ENCODE peak calls at places on chromosomes 4 and X, in nine cellular contexts. L, U, B, M, P, W, J, V and K are unnamed samples.

GRCh38 chr4:133095591-133095990 is 53.5 kb upstream of the PCDH10 start:
- DNase-seq in W (no peak), U (no peak), V (no peak), L (no peak), J (no peak), B (no peak), P (no peak), M (no peak), K (no peak)

GRCh38 chr4:71230258-71230594 is 108.6 kb upstream of the SLC4A4 start:
- DNase-seq in L (no peak), W (no peak), J (no peak), P (peak; percentile 38), M (no peak), U (no peak), V (no peak), B (no peak), K (peak; percentile 38)

GRCh38 chr4:86035688-86036087 is 324.2 kb downstream of the MAPK10 start:
- DNase-seq in J (no peak), B (no peak), V (no peak), U (no peak), M (no peak), L (no peak), W (no peak), P (no peak), K (no peak)

GRCh38 chr4:123616970-123617392 is 220.4 kb downstream of the SPRY1 start:
- DNase-seq in J (peak; percentile 30), U (peak; percentile 34), M (no peak), V (no peak), W (no peak), L (no peak), P (peak; percentile 29), B (no peak), K (peak; percentile 46)

GRCh38 chr4:123606946-123607542 is 210.4 kb downstream of the SPRY1 start:
- DNase-seq in J (no peak), W (no peak), M (no peak), L (no peak), B (no peak), V (no peak), P (no peak), U (no peak), K (no peak)

GRCh38 chrX:112630187-112630586 is 49.6 kb downstream of the LHFPL1 start:
- DNase-seq in U (no peak), V (no peak), P (no peak), W (no peak), J (no peak), M (no peak), B (no peak), L (no peak), K (no peak)

GRCh38 chrX:45668686-45669443 is 468.2 kb upstream of the DIPK2B start:
- DNase-seq in M (no peak), B (no peak), W (no peak), U (no peak), V (no peak), P (no peak), J (no peak), L (no peak), K (no peak)

GRCh38 chr4:142549726-142550463 is 296.2 kb downstream of the INPP4B start:
- DNase-seq in U (no peak), L (no peak), P (no peak), V (no peak), B (no peak), M (peak; percentile 85), W (no peak), J (no peak), K (no peak)

GRCh38 chr4:180635276-180635675 is 1607.9 kb upstream of the TENM3 start:
- DNase-seq in M (no peak), V (no peak), J (no peak), L (no peak), U (no peak), W (no peak), B (no peak), P (no peak), K (no peak)

GRCh38 chr4:7962609-7963508 is 23.2 kb upstream of the AFAP1 start:
- DNase-seq in L (no peak), U (no peak), B (no peak), V (no peak), W (no peak), J (no peak), P (no peak), M (no peak), K (no peak)

GRCh38 chr4:65645185-65645584 is 25.1 kb downstream of the EPHA5 start:
- DNase-seq in V (no peak), W (no peak), P (no peak), M (peak; percentile 10), L (no peak), J (no peak), U (no peak), B (no peak), K (no peak)

GRCh38 chr4:175536852-175537453 is 275.1 kb downstream of the GPM6A start:
- DNase-seq in M (peak; percentile 74), U (peak; percentile 25), V (no peak), J (no peak), B (no peak), L (no peak), P (no peak), W (no peak), K (no peak)

GRCh38 chr4:111066001-111066400 is 443.1 kb upstream of the PITX2 start:
- DNase-seq in V (no peak), U (no peak), P (no peak), L (no peak), M (no peak), J (no peak), B (no peak), W (no peak), K (no peak)

DNA sequence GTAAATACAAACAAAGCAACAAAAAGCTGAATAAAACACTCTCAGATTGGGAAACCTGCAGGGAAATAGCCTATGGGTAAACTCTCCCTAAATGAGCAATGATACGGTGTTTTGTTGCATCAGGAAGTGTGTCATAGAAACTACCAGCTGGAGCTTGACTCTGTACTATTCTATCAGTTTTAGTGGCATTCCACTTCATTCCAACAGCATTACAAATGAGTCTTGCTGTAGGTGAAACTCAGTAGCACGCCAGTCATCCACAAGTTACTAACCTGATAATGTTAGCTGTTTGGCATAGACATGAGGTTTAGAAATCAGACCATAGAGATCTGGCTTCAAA is 24.9 kb downstream of the FGFBP1 start:
- DNase-seq in U (no peak), L (no peak), J (no peak), B (no peak), M (peak; percentile 72), P (no peak), V (no peak), W (no peak), K (no peak)
- TF ChIP-seq EP300 in U (peak; percentile 73), L (no peak), J (no peak), B (no peak), M (no peak), P (no peak), V (no peak), W (no peak), K (no peak)

GRCh38 chr4:56680266-56680665 is 830 bp downstream of the HOPX start:
- DNase-seq in V (no peak), J (no peak), P (peak; percentile 47), W (no peak), L (no peak), M (no peak), B (no peak), U (no peak), K (no peak)

GRCh38 chr4:56684320-56684719 is 3.2 kb upstream of the HOPX start:
- DNase-seq in L (no peak), P (no peak), M (no peak), V (no peak), U (no peak), B (no peak), W (no peak), J (no peak), K (no peak)

GRCh38 chr4:56681158-56681848 is at the start of gene HOPX:
- DNase-seq in J (no peak), B (no peak), V (no peak), W (peak; percentile 39), P (peak; percentile 90), L (no peak), U (no peak), M (no peak), K (peak; percentile 21)

GRCh38 chr4:56683455-56683854 is 2.4 kb upstream of the HOPX start:
- DNase-seq in J (no peak), W (no peak), U (no peak), V (no peak), L (no peak), P (no peak), B (no peak), M (no peak), K (no peak)

DNA sequence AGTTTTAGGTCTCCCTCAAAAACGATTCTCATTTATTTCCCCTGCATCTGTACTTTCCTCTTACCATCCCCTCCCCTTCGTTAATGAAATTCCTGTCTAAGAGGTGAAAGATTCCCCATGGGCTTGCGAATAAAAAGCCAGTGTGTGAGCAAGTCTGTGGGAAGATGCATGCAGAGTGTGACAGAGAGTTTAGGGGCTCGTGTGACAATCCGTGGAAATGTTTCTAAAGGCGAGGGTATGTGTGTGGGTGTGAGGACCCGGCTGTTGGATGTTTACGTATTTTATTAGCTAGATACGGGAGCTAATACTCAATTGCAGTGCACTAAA is 716 bp upstream of the HOPX start:
- DNase-seq in M (no peak), V (no peak), P (no peak), B (no peak), L (no peak), U (no peak), W (no peak), J (no peak), K (no peak)
- H3K4me3 ChIP-seq in M (no peak overlapping the region), V (no peak overlapping the region), P (peak overlapping the region; percentile 20), B (no peak overlapping the region), L (peak overlapping the region; percentile 38), U (no peak overlapping the region), W (no peak overlapping the region), J (no peak overlapping the region), K (no peak overlapping the region)

DNA sequence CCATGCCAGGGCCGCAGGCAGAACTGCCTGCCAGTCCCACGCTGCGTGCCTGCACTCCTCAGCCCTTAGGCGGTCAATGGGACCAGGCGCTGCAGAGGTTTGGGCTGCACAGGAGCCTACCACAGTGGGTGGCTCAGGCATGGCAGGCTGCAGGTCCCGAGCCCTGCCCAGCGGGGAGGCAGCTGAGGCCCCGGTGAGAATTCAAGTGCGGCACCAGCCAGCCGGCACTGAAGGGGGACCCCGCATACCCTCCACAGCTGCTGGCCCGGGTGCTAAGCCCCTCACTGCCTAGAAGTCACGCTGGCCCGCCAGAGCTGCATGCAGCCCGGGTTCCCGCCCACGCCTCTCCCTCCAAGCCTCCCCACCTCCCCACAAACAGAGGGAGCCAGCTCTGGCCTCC is 302.5 kb upstream of the UGT8 start:
- DNase-seq in W (no peak), U (no peak), M (no peak), B (no peak), L (no peak), V (no peak), P (no peak), J (no peak), K (no peak)
- TF ChIP-seq EP300 in W (no peak), U (no peak), M (no peak), B (no peak), L (no peak), V (no peak), P (no peak), J (no peak), K (no peak)

DNA sequence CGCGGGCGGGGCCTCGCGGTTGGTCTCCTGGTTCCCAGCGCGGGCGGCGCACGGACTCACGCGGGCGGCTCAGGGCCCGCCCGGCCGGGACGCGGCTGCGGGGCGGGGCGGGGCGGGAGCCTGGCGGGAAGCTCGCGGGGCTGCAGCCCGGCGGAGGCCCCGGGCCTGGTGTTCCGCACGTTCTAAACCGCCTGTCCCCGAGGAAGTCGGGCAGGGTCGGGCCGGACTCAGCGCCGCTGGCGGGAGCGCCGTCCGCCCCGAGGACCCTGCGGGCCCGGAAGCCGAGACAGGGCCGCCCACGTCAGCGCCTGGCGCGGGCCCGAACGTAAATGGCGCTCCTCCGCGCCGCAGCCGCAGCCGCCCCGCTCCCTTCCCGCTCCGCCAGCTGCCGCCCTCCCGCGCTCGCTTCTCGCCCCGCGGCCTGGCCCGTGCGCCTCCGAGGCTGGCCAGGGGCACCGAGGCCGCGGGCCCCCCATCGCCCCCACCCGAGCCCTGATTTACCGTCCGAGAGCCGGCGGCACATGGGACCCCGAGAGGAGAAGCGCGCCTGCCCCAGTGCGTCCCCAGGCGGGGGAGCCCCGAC is 309 bp upstream of the CTBP1 start:
- DNase-seq in J (peak; percentile 75), P (peak; percentile 90), L (peak; percentile 88), U (peak; percentile 95), B (peak; percentile 78), V (peak; percentile 93), M (peak; percentile 88), W (peak; percentile 91), K (peak; percentile 89)
- H3K4me3 ChIP-seq in J (peak overlapping the region; percentile 92), P (peak overlapping the region; percentile 96), L (peak overlapping the region; percentile 96), U (peak overlapping the region; percentile 67), B (peak overlapping the region; percentile 45), V (peak overlapping the region; percentile 79), M (peak overlapping the region; percentile 99), W (peak overlapping the region; percentile 83), K (peak overlapping the region; percentile 92)